ENCODE peak calls at places on chromosomes 11 and 22, in six cellular contexts. One of them, this sample, is unnamed. For H3K4me1, the result is how much of the 10 kb centered on the place peaks cover.

GRCh38 chr22:17381237-17381913 is 12.1 kb downstream of the CECR2 start:
- DNase-seq in colonic mucosa: no peak
- DNase-seq in lower lobe of right lung: no peak
- DNase-seq in right lobe of liver: peak
- DNase-seq in IMR-90: no peak
- DNase-seq in breast epithelium: no peak
- DNase-seq in this sample: no peak

GRCh38 chr11:120547871-120548681 is 36.5 kb downstream of the GRIK4 start:
- DNase-seq in colonic mucosa: peak
- DNase-seq in IMR-90: peak
- DNase-seq in breast epithelium: peak
- DNase-seq in right lobe of liver: peak
- DNase-seq in lower lobe of right lung: peak
- DNase-seq in this sample: peak

GRCh38 chr11:85406841-85407240 is 220.3 kb downstream of the DLG2 start:
- DNase-seq in breast epithelium: no peak
- DNase-seq in IMR-90: no peak
- DNase-seq in right lobe of liver: no peak
- DNase-seq in colonic mucosa: no peak
- DNase-seq in lower lobe of right lung: no peak
- DNase-seq in this sample: no peak

GRCh38 chr22:45709866-45710265 is 38.2 kb downstream of the ATXN10 start:
- DNase-seq in lower lobe of right lung: no peak
- DNase-seq in right lobe of liver: no peak
- DNase-seq in IMR-90: peak
- DNase-seq in colonic mucosa: no peak
- DNase-seq in breast epithelium: no peak
- DNase-seq in this sample: no peak

GRCh38 chr22:29994941-29995340 is 85.3 kb upstream of the HORMAD2 start:
- DNase-seq in lower lobe of right lung: no peak
- DNase-seq in right lobe of liver: no peak
- DNase-seq in IMR-90: peak
- DNase-seq in colonic mucosa: peak
- DNase-seq in breast epithelium: no peak
- DNase-seq in this sample: no peak

GRCh38 chr22:38706101-38706884 is 549 bp downstream of the GTPBP1 start:
- DNase-seq in right lobe of liver: peak
- DNase-seq in colonic mucosa: peak
- DNase-seq in breast epithelium: no peak
- DNase-seq in lower lobe of right lung: peak
- DNase-seq in IMR-90: peak
- DNase-seq in this sample: peak

GRCh38 chr22:47332246-47332980 is 570.0 kb downstream of the TBC1D22A start:
- DNase-seq in right lobe of liver: no peak
- DNase-seq in IMR-90: no peak
- DNase-seq in lower lobe of right lung: no peak
- DNase-seq in colonic mucosa: no peak
- DNase-seq in breast epithelium: no peak
- DNase-seq in this sample: no peak

GRCh38 chr11:70095541-70096252 is 17.6 kb downstream of the ANO1 start:
- DNase-seq in breast epithelium: no peak
- DNase-seq in colonic mucosa: no peak
- DNase-seq in IMR-90: peak
- DNase-seq in lower lobe of right lung: no peak
- DNase-seq in right lobe of liver: no peak
- DNase-seq in this sample: no peak

GRCh38 chr11:46917109-46918086 is 952 bp downstream of the LRP4 start:
- DNase-seq in breast epithelium: no peak
- DNase-seq in right lobe of liver: no peak
- DNase-seq in lower lobe of right lung: no peak
- DNase-seq in IMR-90: no peak
- DNase-seq in colonic mucosa: peak
- DNase-seq in this sample: no peak

GRCh38 chr11:64070301-64070656 is 34.5 kb downstream of the FLRT1 start:
- DNase-seq in colonic mucosa: no peak
- DNase-seq in right lobe of liver: no peak
- DNase-seq in lower lobe of right lung: no peak
- DNase-seq in IMR-90: no peak
- DNase-seq in breast epithelium: no peak
- DNase-seq in this sample: no peak

GRCh38 chr11:117610901-117611300 is 186.1 kb downstream of the DSCAML1 start:
- DNase-seq in IMR-90: no peak
- DNase-seq in lower lobe of right lung: no peak
- DNase-seq in breast epithelium: no peak
- DNase-seq in right lobe of liver: no peak
- DNase-seq in colonic mucosa: no peak
- DNase-seq in this sample: no peak

GRCh38 chr11:75376175-75376574 is 23.1 kb upstream of the RPS3 start:
- DNase-seq in lower lobe of right lung: no peak
- DNase-seq in right lobe of liver: no peak
- DNase-seq in colonic mucosa: no peak
- DNase-seq in breast epithelium: no peak
- DNase-seq in IMR-90: no peak
- DNase-seq in this sample: no peak

GRCh38 chr22:30890689-30891442 is 77.7 kb downstream of the MORC2 start:
- DNase-seq in lower lobe of right lung: no peak
- DNase-seq in breast epithelium: no peak
- DNase-seq in right lobe of liver: peak
- DNase-seq in colonic mucosa: peak
- DNase-seq in IMR-90: peak
- DNase-seq in this sample: peak

GRCh38 chr22:45880732-45881523 is 96.0 kb downstream of the WNT7B start:
- DNase-seq in IMR-90: no peak
- DNase-seq in right lobe of liver: no peak
- DNase-seq in colonic mucosa: no peak
- DNase-seq in lower lobe of right lung: peak
- DNase-seq in breast epithelium: peak
- DNase-seq in this sample: peak

GRCh38 chr11:85643255-85643654 is 4.5 kb upstream of the TMEM126A start:
- DNase-seq in breast epithelium: no peak
- DNase-seq in colonic mucosa: no peak
- DNase-seq in IMR-90: no peak
- DNase-seq in lower lobe of right lung: no peak
- DNase-seq in right lobe of liver: no peak
- DNase-seq in this sample: no peak

GRCh38 chr22:46661221-46661851 is 41.1 kb downstream of the GRAMD4 start:
- DNase-seq in right lobe of liver: no peak
- DNase-seq in lower lobe of right lung: no peak
- DNase-seq in IMR-90: peak
- DNase-seq in breast epithelium: no peak
- DNase-seq in colonic mucosa: peak
- DNase-seq in this sample: no peak

GRCh38 chr11:122337241-122338176 is 221.5 kb upstream of the BLID start:
- DNase-seq in breast epithelium: no peak
- DNase-seq in right lobe of liver: no peak
- DNase-seq in IMR-90: no peak
- DNase-seq in colonic mucosa: no peak
- DNase-seq in lower lobe of right lung: no peak
- DNase-seq in this sample: no peak

GRCh38 chr22:44248926-44249325 is 63.8 kb downstream of the SHISAL1 start:
- DNase-seq in IMR-90: no peak
- DNase-seq in right lobe of liver: no peak
- DNase-seq in breast epithelium: no peak
- DNase-seq in colonic mucosa: no peak
- DNase-seq in lower lobe of right lung: no peak
- DNase-seq in this sample: no peak

GRCh38 chr11:128323381-128323780 is 264.0 kb downstream of the ETS1 start:
- DNase-seq in lower lobe of right lung: no peak
- DNase-seq in IMR-90: peak
- DNase-seq in colonic mucosa: no peak
- DNase-seq in right lobe of liver: no peak
- DNase-seq in breast epithelium: no peak
- DNase-seq in this sample: no peak

GRCh38 chr11:130471731-130472433 is 23.4 kb downstream of the ADAMTS15 start:
- DNase-seq in lower lobe of right lung: no peak
- DNase-seq in breast epithelium: no peak
- DNase-seq in IMR-90: no peak
- DNase-seq in right lobe of liver: no peak
- DNase-seq in colonic mucosa: no peak
- DNase-seq in this sample: no peak

GRCh38 chr11:6124245-6124644 is 16.8 kb downstream of the OR56B4 start:
- DNase-seq in colonic mucosa: no peak
- DNase-seq in IMR-90: no peak
- DNase-seq in lower lobe of right lung: no peak
- DNase-seq in right lobe of liver: no peak
- DNase-seq in breast epithelium: no peak
- DNase-seq in this sample: no peak

GRCh38 chr11:2533642-2534115 is 88.9 kb downstream of the KCNQ1 start:
- DNase-seq in breast epithelium: no peak
- DNase-seq in right lobe of liver: peak
- DNase-seq in colonic mucosa: peak
- DNase-seq in IMR-90: peak
- DNase-seq in lower lobe of right lung: peak
- DNase-seq in this sample: peak

GRCh38 chr11:76260296-76260695 is 54.0 kb upstream of the WNT11 start:
- DNase-seq in IMR-90: no peak
- DNase-seq in colonic mucosa: no peak
- DNase-seq in breast epithelium: no peak
- DNase-seq in right lobe of liver: no peak
- DNase-seq in lower lobe of right lung: no peak
- DNase-seq in this sample: no peak

DNA sequence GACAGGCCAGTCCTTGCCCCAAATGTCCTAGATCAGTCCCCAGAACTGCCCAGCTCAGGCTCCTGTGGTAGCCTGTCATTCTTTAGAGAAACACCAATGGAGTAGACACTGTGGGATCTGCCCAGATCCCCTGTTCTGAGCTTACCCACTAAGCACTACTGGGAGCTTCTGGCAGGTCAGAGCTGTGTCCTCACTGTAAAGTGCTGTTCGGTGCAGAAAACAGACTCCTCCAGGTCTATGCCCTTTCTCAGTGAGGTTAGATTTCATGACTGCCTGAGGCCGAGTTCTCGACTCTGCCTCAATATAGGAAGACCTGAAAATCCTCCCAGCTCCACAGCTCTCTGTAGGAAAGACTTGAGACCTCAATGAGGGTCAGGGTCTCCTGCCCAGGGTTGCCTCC is 67.5 kb upstream of the IGLL5 start:
- DNase-seq in colonic mucosa: no peak
- DNase-seq in IMR-90: no peak
- DNase-seq in breast epithelium: no peak
- DNase-seq in lower lobe of right lung: no peak
- DNase-seq in right lobe of liver: no peak
- DNase-seq in this sample: no peak
- H3K4me1 ChIP-seq in colonic mucosa: under half
- H3K4me1 ChIP-seq in IMR-90: under half
- H3K4me1 ChIP-seq in breast epithelium: under half
- H3K4me1 ChIP-seq in lower lobe of right lung: under half
- H3K4me1 ChIP-seq in right lobe of liver: under half
- H3K4me1 ChIP-seq in this sample: under half

DNA sequence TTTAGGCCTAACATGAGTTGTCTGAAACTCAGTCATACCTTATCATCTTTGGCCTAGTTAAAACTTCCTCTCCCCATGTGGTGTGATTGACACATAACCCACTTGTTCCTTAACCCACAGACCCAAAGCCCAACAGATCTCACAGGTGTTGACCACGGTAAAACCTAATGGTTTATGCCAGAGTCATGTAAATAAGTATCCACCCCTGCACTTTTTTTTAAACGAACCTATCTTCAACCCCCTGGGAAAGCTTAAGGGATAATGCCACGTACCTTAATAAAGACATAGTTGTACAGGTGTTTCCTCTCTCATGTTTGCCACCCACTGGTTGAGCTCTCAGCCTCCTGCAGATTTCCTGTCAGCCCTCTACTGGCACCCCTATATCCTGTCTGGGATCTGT is 709.3 kb upstream of the CCDC179 start:
- DNase-seq in breast epithelium: no peak
- DNase-seq in lower lobe of right lung: no peak
- DNase-seq in colonic mucosa: no peak
- DNase-seq in right lobe of liver: no peak
- DNase-seq in IMR-90: no peak
- DNase-seq in this sample: no peak
- TF ChIP-seq CTCF in breast epithelium: no peak
- TF ChIP-seq CTCF in lower lobe of right lung: no peak
- TF ChIP-seq CTCF in colonic mucosa: no peak
- TF ChIP-seq CTCF in right lobe of liver: no peak
- TF ChIP-seq CTCF in IMR-90: no peak
- TF ChIP-seq CTCF in this sample: no peak

GRCh38 chr22:48663297-48663696 is 1164.4 kb downstream of the BRD1 start:
- DNase-seq in colonic mucosa: no peak
- DNase-seq in IMR-90: no peak
- DNase-seq in right lobe of liver: no peak
- DNase-seq in breast epithelium: no peak
- DNase-seq in lower lobe of right lung: no peak
- DNase-seq in this sample: no peak
- H3K27ac ChIP-seq in colonic mucosa: no peak
- H3K27ac ChIP-seq in IMR-90: no peak
- H3K27ac ChIP-seq in right lobe of liver: no peak
- H3K27ac ChIP-seq in breast epithelium: no peak
- H3K27ac ChIP-seq in lower lobe of right lung: no peak
- H3K27ac ChIP-seq in this sample: no peak

GRCh38 chr11:12247543-12248287 is 129.7 kb upstream of the PARVA start:
- DNase-seq in IMR-90: no peak
- DNase-seq in colonic mucosa: no peak
- DNase-seq in breast epithelium: no peak
- DNase-seq in right lobe of liver: no peak
- DNase-seq in lower lobe of right lung: no peak
- DNase-seq in this sample: no peak

GRCh38 chr11:12245549-12245986 is 131.8 kb upstream of the PARVA start:
- DNase-seq in right lobe of liver: no peak
- DNase-seq in IMR-90: peak
- DNase-seq in lower lobe of right lung: no peak
- DNase-seq in colonic mucosa: no peak
- DNase-seq in breast epithelium: no peak
- DNase-seq in this sample: no peak

GRCh38 chr11:12246169-12246568 is 131.2 kb upstream of the PARVA start:
- DNase-seq in right lobe of liver: no peak
- DNase-seq in IMR-90: no peak
- DNase-seq in colonic mucosa: no peak
- DNase-seq in lower lobe of right lung: no peak
- DNase-seq in breast epithelium: no peak
- DNase-seq in this sample: peak

GRCh38 chr11:12248330-12248729 is 129.0 kb upstream of the PARVA start:
- DNase-seq in lower lobe of right lung: peak
- DNase-seq in right lobe of liver: peak
- DNase-seq in colonic mucosa: peak
- DNase-seq in breast epithelium: peak
- DNase-seq in IMR-90: peak
- DNase-seq in this sample: peak

DNA sequence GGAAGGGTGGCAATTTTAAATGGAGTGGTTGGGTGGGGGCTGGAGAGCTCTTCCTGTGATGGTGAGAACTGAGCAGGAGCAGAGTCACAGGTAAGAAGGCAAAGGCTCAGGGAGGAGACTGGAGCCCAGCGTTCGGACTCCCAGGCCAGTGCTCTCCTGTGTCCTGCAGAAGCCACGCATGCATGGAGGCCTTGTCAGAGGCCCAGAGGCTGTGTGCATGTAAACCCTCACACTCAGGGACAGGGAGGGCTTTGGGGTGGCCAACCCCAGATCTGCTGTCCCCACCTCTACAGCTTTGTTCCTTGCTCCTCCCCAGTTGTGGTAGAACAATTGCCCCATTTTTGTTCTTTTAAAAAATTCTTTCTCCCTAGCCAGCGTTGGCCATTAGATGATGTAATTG is 130.4 kb upstream of the PARVA start:
- DNase-seq in breast epithelium: no peak
- DNase-seq in colonic mucosa: no peak
- DNase-seq in IMR-90: no peak
- DNase-seq in lower lobe of right lung: no peak
- DNase-seq in right lobe of liver: no peak
- DNase-seq in this sample: no peak
- H3K4me1 ChIP-seq in breast epithelium: under half
- H3K4me1 ChIP-seq in colonic mucosa: under half
- H3K4me1 ChIP-seq in IMR-90: under half
- H3K4me1 ChIP-seq in lower lobe of right lung: under half
- H3K4me1 ChIP-seq in right lobe of liver: under half
- H3K4me1 ChIP-seq in this sample: under half

GRCh38 chr11:35387341-35387982 is 31.9 kb downstream of the SLC1A2 start:
- DNase-seq in right lobe of liver: no peak
- DNase-seq in breast epithelium: no peak
- DNase-seq in lower lobe of right lung: no peak
- DNase-seq in colonic mucosa: no peak
- DNase-seq in IMR-90: peak
- DNase-seq in this sample: no peak
- TF ChIP-seq CTCF in right lobe of liver: no peak
- TF ChIP-seq CTCF in breast epithelium: no peak
- TF ChIP-seq CTCF in lower lobe of right lung: peak
- TF ChIP-seq CTCF in colonic mucosa: no peak
- TF ChIP-seq CTCF in IMR-90: peak
- TF ChIP-seq CTCF in this sample: peak

This sample was measured in upper lobe of right lung.